ENCODE peak calls at places on chromosomes 5 and 9, in ten cellular contexts. T, S, K, H, U, J, P, Q, A and D are unnamed samples.

GRCh38 chr9:76643399-76644117 is 120.7 kb upstream of the PCA3 start:
- DNase-seq in K (no peak), S (no peak), H (no peak), U (no peak), J (no peak), T (no peak), Q (no peak), A (no peak), P (no peak), D (no peak)

GRCh38 chr5:53419247-53419646 is 61.2 kb upstream of the FST start:
- DNase-seq in T (no peak), J (no peak), H (peak; percentile 82), S (peak; percentile 90), K (no peak), U (no peak), P (no peak), A (no peak), Q (no peak), D (no peak)

GRCh38 chr5:78467744-78468357 is 107.4 kb downstream of the SCAMP1 start:
- DNase-seq in J (no peak), K (peak; percentile 18), T (no peak), Q (no peak), P (peak; percentile 6), H (peak; percentile 53), A (no peak), S (peak; percentile 79), U (peak; percentile 17), D (no peak)

GRCh38 chr5:37696190-37697021 is 143.4 kb downstream of the GDNF start:
- DNase-seq in H (peak; percentile 83), U (peak; percentile 30), Q (no peak), J (no peak), P (no peak), S (peak; percentile 41), A (no peak), K (no peak), T (no peak), D (no peak)

GRCh38 chr5:109388407-109388806 is 21.4 kb downstream of the PJA2 start:
- DNase-seq in U (no peak), J (no peak), P (no peak), Q (no peak), H (peak; percentile 47), K (no peak), T (no peak), A (no peak), S (peak; percentile 11), D (no peak)

GRCh38 chr9:130219661-130220081 is 45.9 kb upstream of the HMCN2 start:
- DNase-seq in A (no peak), J (no peak), S (no peak), U (no peak), H (no peak), K (no peak), P (no peak), T (no peak), Q (no peak), D (no peak)

GRCh38 chr9:133406039-133406438 is 11.8 kb downstream of the REXO4 start:
- DNase-seq in H (no peak), T (no peak), J (no peak), U (no peak), P (no peak), S (no peak), Q (no peak), K (no peak), A (no peak), D (no peak)

GRCh38 chr5:149404746-149405549 is 25.9 kb upstream of the IL17B start:
- DNase-seq in A (no peak), J (no peak), U (no peak), P (no peak), T (no peak), Q (no peak), H (peak; percentile 88), K (no peak), S (peak; percentile 57), D (no peak)

GRCh38 chr5:36459191-36460135 is 146.9 kb upstream of the SLC1A3 start:
- DNase-seq in A (no peak), P (no peak), Q (no peak), J (no peak), S (no peak), H (no peak), T (no peak), U (no peak), K (no peak), D (no peak)

GRCh38 chr9:70881321-70881720 is 240.1 kb downstream of the TRPM3 start:
- DNase-seq in Q (no peak), T (no peak), P (no peak), A (no peak), J (no peak), S (no peak), H (no peak), U (no peak), K (no peak), D (no peak)

GRCh38 chr9:86077286-86077685 is 22.1 kb downstream of the GOLM1 start:
- DNase-seq in J (no peak), T (no peak), P (no peak), H (no peak), U (no peak), A (no peak), K (no peak), Q (peak; percentile 28), S (no peak), D (no peak)

GRCh38 chr5:117652640-117653280 is 1078.1 kb upstream of the SEMA6A start:
- DNase-seq in S (no peak), H (no peak), J (no peak), A (no peak), T (no peak), K (no peak), P (no peak), Q (no peak), U (no peak), D (no peak)

GRCh38 chr9:98917691-98918487 is 25.8 kb upstream of the COL15A1 start:
- DNase-seq in K (no peak), J (no peak), P (no peak), U (no peak), A (no peak), T (no peak), H (no peak), Q (peak; percentile 35), S (peak; percentile 26), D (no peak)

GRCh38 chr9:127422787-127423186 is 1.4 kb upstream of the ZNF79 start:
- DNase-seq in K (no peak), Q (no peak), P (no peak), S (no peak), T (no peak), H (no peak), J (no peak), U (no peak), A (no peak), D (no peak)
- H3K4me3 ChIP-seq in K (peak overlapping the region; percentile 87), Q (peak overlapping the region; percentile 81), P (no peak overlapping the region), S (peak overlapping the region; percentile 96), T (peak overlapping the region; percentile 84), H (peak overlapping the region; percentile 83), J (peak overlapping the region; percentile 75), U (peak overlapping the region; percentile 90), A (peak overlapping the region; percentile 98), D (no peak overlapping the region)

GRCh38 chr5:16866220-16866619 is 69.9 kb downstream of the MYO10 start:
- DNase-seq in K (no peak), P (no peak), J (no peak), U (no peak), Q (no peak), T (no peak), S (no peak), A (no peak), H (no peak), D (no peak)

GRCh38 chr5:16869821-16870796 is 66.0 kb downstream of the MYO10 start:
- DNase-seq in Q (no peak), A (no peak), T (no peak), H (peak; percentile 80), S (no peak), U (no peak), P (no peak), J (no peak), K (no peak), D (no peak)

GRCh38 chr5:16866795-16867584 is 69.1 kb downstream of the MYO10 start:
- DNase-seq in Q (no peak), J (no peak), A (peak; percentile 61), K (no peak), H (peak; percentile 76), U (no peak), P (peak; percentile 64), S (peak; percentile 71), T (peak; percentile 72), D (no peak)

GRCh38 chr5:16864566-16864965 is 71.5 kb downstream of the MYO10 start:
- DNase-seq in A (no peak), Q (no peak), K (no peak), S (peak; percentile 34), J (no peak), H (peak; percentile 37), U (no peak), T (no peak), P (no peak), D (no peak)

DNA sequence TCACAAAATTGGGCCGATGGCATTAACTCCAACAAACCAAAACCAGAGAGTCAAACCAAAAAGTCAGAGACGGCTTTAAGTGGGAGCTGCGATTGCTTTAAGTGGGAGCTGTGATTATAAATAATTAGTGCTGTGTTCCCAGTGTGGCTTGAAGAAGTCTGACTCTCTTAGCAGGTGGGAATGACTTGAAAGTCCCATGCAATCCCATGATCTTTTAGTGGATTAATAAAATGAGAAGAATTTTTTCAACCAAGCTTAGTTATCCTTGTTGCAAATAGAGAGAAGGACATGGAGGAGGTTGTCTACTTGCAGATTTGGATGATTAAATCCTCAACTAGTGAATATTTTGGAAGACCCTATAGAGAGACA is 68.5 kb downstream of the MYO10 start:
- DNase-seq in T (no peak), U (no peak), K (no peak), Q (no peak), A (no peak), H (no peak), J (no peak), P (no peak), S (no peak), D (no peak)
- H3K4me3 ChIP-seq in T (no peak overlapping the region), U (no peak overlapping the region), K (no peak overlapping the region), Q (no peak overlapping the region), A (no peak overlapping the region), H (no peak overlapping the region), J (no peak overlapping the region), P (no peak overlapping the region), S (no peak overlapping the region), D (no peak overlapping the region)

DNA sequence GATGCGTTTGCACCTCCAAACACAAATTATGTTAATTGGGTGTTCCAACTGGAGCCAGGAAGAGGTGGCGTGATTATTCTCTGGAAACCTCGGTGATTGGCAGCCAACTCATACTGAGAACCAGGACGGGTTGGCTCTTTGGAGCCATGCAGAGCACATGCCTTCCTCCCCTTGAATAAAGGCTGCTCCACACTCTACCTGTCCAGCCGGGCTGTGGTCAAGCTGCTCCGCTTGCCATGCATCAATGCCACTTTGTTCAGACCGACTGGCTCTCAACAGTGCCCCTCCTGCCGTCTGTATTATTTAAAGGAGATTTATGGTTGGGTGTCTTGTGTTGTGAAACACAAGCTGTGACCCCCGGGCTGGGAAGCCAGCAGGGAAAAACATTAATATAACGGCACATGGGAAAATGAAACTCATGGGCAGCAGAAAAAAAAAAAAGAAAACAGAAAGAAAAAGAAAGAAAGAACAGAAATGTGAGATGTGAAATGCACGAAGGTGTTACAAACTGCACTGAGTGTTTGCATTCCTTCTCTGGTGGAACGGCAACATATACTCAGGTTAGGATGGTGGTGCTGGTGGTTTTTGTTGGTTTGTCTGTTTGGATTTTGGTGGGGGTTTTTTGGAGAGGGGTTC is 190.9 kb downstream of the EBF1 start:
- DNase-seq in Q (no peak), S (no peak), A (no peak), T (no peak), H (no peak), U (no peak), P (no peak), K (no peak), J (no peak), D (no peak)
- H3K4me3 ChIP-seq in Q (no peak overlapping the region), S (no peak overlapping the region), A (no peak overlapping the region), T (no peak overlapping the region), H (no peak overlapping the region), U (no peak overlapping the region), P (no peak overlapping the region), K (no peak overlapping the region), J (no peak overlapping the region), D (no peak overlapping the region)

GRCh38 chr5:143398053-143398355 is 5.5 kb downstream of the NR3C1 start:
- DNase-seq in S (no peak), A (no peak), K (no peak), H (no peak), U (no peak), T (no peak), P (no peak), Q (no peak), J (no peak), D (no peak)
- H3K4me3 ChIP-seq in S (peak overlapping the region; percentile 86), A (peak overlapping the region; percentile 92), K (peak overlapping the region; percentile 70), H (peak overlapping the region; percentile 89), U (peak overlapping the region; percentile 91), T (peak overlapping the region; percentile 91), P (no peak overlapping the region), Q (peak overlapping the region; percentile 25), J (no peak overlapping the region), D (no peak overlapping the region)